ENCODE peak calls at places on chromosomes 13 and 19, in eight cellular contexts. T is NCI-H748 treated with DMSO at 0.1 percent for 48 hours, X is T-helper 1 cell, I is T-helper 2 cell, S is fibroblast of lung, D is fibroblast of pulmonary artery, M is heart left ventricle, F is fibroblast of the aortic adventitia. Q is an unnamed sample.

GRCh38 chr13:113178070-113178895 is 19.8 kb downstream of the PROZ start:
- DNase-seq in T (no peak), X (no peak), I (no peak), S (peak), D (peak), M (no peak), F (peak), Q (no peak)

GRCh38 chr13:59086147-59086546 is 1077.6 kb downstream of the DIAPH3 start:
- DNase-seq in T (no peak), X (no peak), I (no peak), S (peak), D (peak), M (no peak), F (peak), Q (no peak)

GRCh38 chr13:30113531-30113930 is 193.8 kb downstream of the KATNAL1 start:
- DNase-seq in T (no peak), X (no peak), I (no peak), S (no peak), D (no peak), M (no peak), F (peak), Q (no peak)

GRCh38 chr19:39411006-39411831 is 1.2 kb upstream of the PLEKHG2 start:
- DNase-seq in T (no peak), X (no peak), I (no peak), S (peak), D (peak), M (no peak), F (no peak), Q (peak)

GRCh38 chr13:98664510-98664909 is 87.6 kb upstream of the STK24 start:
- DNase-seq in T (no peak), X (no peak), I (no peak), S (no peak), D (no peak), M (no peak), F (no peak), Q (no peak)

GRCh38 chr19:13151605-13152355 is 1.6 kb downstream of the IER2 start:
- DNase-seq in T (peak), X (peak), I (peak), S (peak), D (peak), M (peak), F (peak), Q (peak)

GRCh38 chr19:40461669-40462221 is 3.8 kb downstream of the BLVRB start:
- DNase-seq in T (no peak), X (no peak), I (no peak), S (no peak), D (no peak), M (no peak), F (no peak), Q (peak)

GRCh38 chr13:99133848-99134247 is 66.8 kb upstream of the UBAC2 start:
- DNase-seq in T (no peak), X (no peak), I (no peak), S (no peak), D (no peak), M (no peak), F (no peak), Q (no peak)

GRCh38 chr19:55247621-55248099 is 11.2 kb downstream of the PPP6R1 start:
- DNase-seq in T (no peak), X (no peak), I (no peak), S (peak), D (peak), M (peak), F (peak), Q (peak)

GRCh38 chr13:96696501-96696900 is 297.8 kb downstream of the OXGR1 start:
- DNase-seq in T (no peak), X (no peak), I (no peak), S (no peak), D (no peak), M (no peak), F (no peak), Q (no peak)

GRCh38 chr19:19217110-19217509 is 5.4 kb downstream of the NCAN start:
- DNase-seq in T (peak), X (no peak), I (no peak), S (peak), D (peak), M (no peak), F (peak), Q (no peak)

GRCh38 chr19:56840452-56841193 is at the start of the genes PEG3 and ZIM2:
- DNase-seq in T (no peak), X (no peak), I (no peak), S (no peak), D (peak), M (peak), F (no peak), Q (peak)

GRCh38 chr13:48251616-48252081 is 18.6 kb downstream of the ITM2B start:
- DNase-seq in T (no peak), X (no peak), I (no peak), S (peak), D (peak), M (peak), F (peak), Q (no peak)

GRCh38 chr19:18831524-18832330 is at the start of gene UPF1:
- DNase-seq in T (peak), X (peak), I (peak), S (peak), D (peak), M (peak), F (peak), Q (peak)

GRCh38 chr13:51453959-51454703 is 1.3 kb upstream of the INTS6 start:
- DNase-seq in T (peak), X (no peak), I (no peak), S (peak), D (peak), M (peak), F (peak), Q (no peak)